ENCODE peak calls at places on chromosome 5, in eight cellular contexts. F is PC-3, C is GM23248, R is OCI-LY7, K is HCT116, D is GM23338, J is PC-9, Z is MM.1S. X is an unnamed sample.

GRCh38 chr5:51829691-51830090 is 446.4 kb downstream of the ISL1 start:
- DNase-seq in F (peak; percentile 65), C (no peak), R (no peak), K (no peak), D (no peak), J (no peak), Z (no peak), X (no peak)

GRCh38 chr5:145681686-145682085 is 153.5 kb downstream of the PRELID2 start:
- DNase-seq in F (peak; percentile 81), C (peak; percentile 84), R (peak; percentile 78), K (peak; percentile 75), D (peak; percentile 79), J (peak; percentile 77), Z (peak; percentile 68), X (peak; percentile 90)

GRCh38 chr5:131396882-131397281 is 133.0 kb downstream of the CDC42SE2 start:
- DNase-seq in F (no peak), C (no peak), R (no peak), K (no peak), D (no peak), J (no peak), Z (no peak), X (no peak)

GRCh38 chr5:93054424-93055165 is 526.4 kb downstream of the NR2F1-AS1 start:
- DNase-seq in F (no peak), C (peak; percentile 34), R (no peak), K (no peak), D (no peak), J (no peak), Z (no peak), X (no peak)

GRCh38 chr5:164153469-164154172 is 648.2 kb downstream of the MAT2B start:
- DNase-seq in F (peak; percentile 10), C (no peak), R (no peak), K (no peak), D (no peak), J (no peak), Z (no peak), X (no peak)

GRCh38 chr5:132901036-132901435 is 27.6 kb downstream of the LEAP2 start:
- DNase-seq in F (no peak), C (no peak), R (peak; percentile 69), K (no peak), D (no peak), J (no peak), Z (no peak), X (peak; percentile 46)

GRCh38 chr5:10438301-10438700 is 3.4 kb upstream of the ROPN1L start:
- DNase-seq in F (no peak), C (no peak), R (no peak), K (no peak), D (no peak), J (no peak), Z (no peak), X (no peak)

GRCh38 chr5:160361624-160362023 is 8.8 kb downstream of the C1QTNF2 start:
- DNase-seq in F (no peak), C (no peak), R (no peak), K (no peak), D (no peak), J (no peak), Z (no peak), X (no peak)

GRCh38 chr5:15951550-15951949 is 228.0 kb downstream of the MARCHF11 start:
- DNase-seq in F (no peak), C (no peak), R (no peak), K (no peak), D (no peak), J (no peak), Z (no peak), X (no peak)

GRCh38 chr5:172492991-172493390 is 38.7 kb upstream of the SH3PXD2B start:
- DNase-seq in F (no peak), C (no peak), R (no peak), K (no peak), D (no peak), J (no peak), Z (no peak), X (no peak)

GRCh38 chr5:172492097-172492840 is 37.9 kb upstream of the SH3PXD2B start:
- DNase-seq in F (no peak), C (no peak), R (no peak), K (no peak), D (no peak), J (no peak), Z (no peak), X (no peak)

GRCh38 chr5:172491481-172491880 is 37.2 kb upstream of the SH3PXD2B start:
- DNase-seq in F (no peak), C (no peak), R (peak; percentile 28), K (no peak), D (no peak), J (no peak), Z (no peak), X (peak; percentile 92)

GRCh38 chr5:172494630-172495505 is 40.5 kb upstream of the SH3PXD2B start:
- DNase-seq in F (no peak), C (no peak), R (no peak), K (no peak), D (no peak), J (no peak), Z (no peak), X (no peak)

GRCh38 chr5:172493906-172494305 is 39.6 kb upstream of the SH3PXD2B start:
- DNase-seq in F (no peak), C (no peak), R (no peak), K (no peak), D (no peak), J (no peak), Z (no peak), X (no peak)
- H3K4me1 ChIP-seq in F (no peaks in the 10 kb centered on the region), C (no peaks in the 10 kb centered on the region), R (peaks cover 10% of the 10 kb centered on the region), K (no peaks in the 10 kb centered on the region), D (no peaks in the 10 kb centered on the region), J (no peaks in the 10 kb centered on the region), Z (no peaks in the 10 kb centered on the region), X (peaks cover 21% of the 10 kb centered on the region)

GRCh38 chr5:1220831-1221230 is 4.3 kb upstream of the SLC6A18 start:
- DNase-seq in F (no peak), C (no peak), R (no peak), K (no peak), D (no peak), J (no peak), Z (no peak), X (no peak)
- H3K9me2 ChIP-seq in F (no peaks in the 10 kb centered on the region), C (no peaks in the 10 kb centered on the region), R (no peaks in the 10 kb centered on the region), K (no peaks in the 10 kb centered on the region), D (peaks cover 4% of the 10 kb centered on the region), J (no peaks in the 10 kb centered on the region), Z (no peaks in the 10 kb centered on the region), X (no peaks in the 10 kb centered on the region)

GRCh38 chr5:101532430-101532829 is 629.3 kb upstream of the ST8SIA4 start:
- DNase-seq in F (no peak), C (peak; percentile 52), R (no peak), K (no peak), D (no peak), J (no peak), Z (no peak), X (no peak)

GRCh38 chr5:101531031-101531430 is 627.9 kb upstream of the ST8SIA4 start:
- DNase-seq in F (no peak), C (no peak), R (no peak), K (no peak), D (no peak), J (no peak), Z (no peak), X (no peak)

GRCh38 chr5:101535626-101536025 is 632.5 kb upstream of the ST8SIA4 start:
- DNase-seq in F (no peak), C (peak; percentile 60), R (no peak), K (no peak), D (no peak), J (no peak), Z (no peak), X (no peak)

GRCh38 chr5:101534486-101535110 is 631.5 kb upstream of the ST8SIA4 start:
- DNase-seq in F (no peak), C (peak; percentile 70), R (no peak), K (no peak), D (no peak), J (no peak), Z (no peak), X (no peak)
- H3K4me1 ChIP-seq in F (no peaks in the 10 kb centered on the region), C (peaks cover 14% of the 10 kb centered on the region), R (no peaks in the 10 kb centered on the region), K (no peaks in the 10 kb centered on the region), D (peaks cover 4% of the 10 kb centered on the region), J (no peaks in the 10 kb centered on the region), Z (no peaks in the 10 kb centered on the region), X (no peaks in the 10 kb centered on the region)

GRCh38 chr5:161847896-161848510 is at the start of gene GABRA1:
- DNase-seq in F (no peak), C (peak; percentile 0), R (no peak), K (no peak), D (peak; percentile 76), J (no peak), Z (no peak), X (no peak)
- H3K9me2 ChIP-seq in F (no peaks in the 10 kb centered on the region), C (no peaks in the 10 kb centered on the region), R (no peaks in the 10 kb centered on the region), K (no peaks in the 10 kb centered on the region), D (no peaks in the 10 kb centered on the region), J (no peaks in the 10 kb centered on the region), Z (no peaks in the 10 kb centered on the region), X (no peaks in the 10 kb centered on the region)

GRCh38 chr5:180343110-180343845 is 9.9 kb downstream of the GFPT2 start:
- DNase-seq in F (no peak), C (peak; percentile 90), R (no peak), K (no peak), D (peak; percentile 88), J (no peak), Z (no peak), X (no peak)
- H3K4me1 ChIP-seq in F (no peaks in the 10 kb centered on the region), C (peaks cover 49% of the 10 kb centered on the region), R (no peaks in the 10 kb centered on the region), K (no peaks in the 10 kb centered on the region), D (peaks cover 70% of the 10 kb centered on the region), J (peaks cover 9% of the 10 kb centered on the region), Z (no peaks in the 10 kb centered on the region), X (no peaks in the 10 kb centered on the region)

GRCh38 chr5:26622947-26623346 is 415.4 kb downstream of the CDH9 start:
- DNase-seq in F (no peak), C (no peak), R (no peak), K (no peak), D (no peak), J (no peak), Z (peak; percentile 25), X (no peak)

GRCh38 chr5:26625099-26625498 is 413.3 kb downstream of the CDH9 start:
- DNase-seq in F (no peak), C (no peak), R (no peak), K (no peak), D (no peak), J (no peak), Z (no peak), X (no peak)
- H3K9me2 ChIP-seq in F (no peaks in the 10 kb centered on the region), C (no peaks in the 10 kb centered on the region), R (no peaks in the 10 kb centered on the region), K (no peaks in the 10 kb centered on the region), D (no peaks in the 10 kb centered on the region), J (no peaks in the 10 kb centered on the region), Z (no peaks in the 10 kb centered on the region), X (no peaks in the 10 kb centered on the region)

DNA sequence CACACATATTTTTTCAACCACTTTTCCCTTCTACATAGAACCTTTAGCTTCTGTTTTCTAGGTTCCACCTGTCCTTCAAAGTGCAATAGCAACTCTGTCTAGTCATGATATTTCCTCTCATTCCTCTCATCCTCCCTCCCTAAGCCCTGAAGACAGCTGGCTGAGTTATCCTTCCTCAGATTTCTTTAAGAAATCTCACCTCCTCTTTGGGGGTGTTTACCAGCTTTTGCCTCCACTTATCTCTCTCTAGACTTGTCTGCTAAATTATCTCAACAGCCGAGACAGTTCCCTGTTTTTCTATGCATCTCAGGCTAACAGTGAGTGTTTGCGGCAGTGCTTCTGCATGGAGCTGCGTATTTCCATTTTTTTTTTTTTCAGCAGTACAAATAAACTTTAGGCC is 20.8 kb downstream of the KCTD16 start:
- DNase-seq in F (no peak), C (no peak), R (no peak), K (no peak), D (no peak), J (no peak), Z (no peak), X (peak; percentile 50)
- H3K4me1 ChIP-seq in F (peaks cover 17% of the 10 kb centered on the region), C (peaks cover 57% of the 10 kb centered on the region), R (peaks cover 31% of the 10 kb centered on the region), K (no peaks in the 10 kb centered on the region), D (no peaks in the 10 kb centered on the region), J (peaks cover 20% of the 10 kb centered on the region), Z (peaks cover 45% of the 10 kb centered on the region), X (peaks cover 25% of the 10 kb centered on the region)